ENCODE peak calls at places on chromosomes 5 and 9, in five cellular contexts. V, I, D, A and T are unnamed samples.

GRCh38 chr9:109022909-109023308 is 9.6 kb upstream of the CTNNAL1 start:
- DNase-seq in V (no peak), I (no peak), D (no peak), A (no peak), T (no peak)

GRCh38 chr5:18975624-18976023 is 1012.4 kb downstream of the CDH18 start:
- DNase-seq in I (no peak), D (no peak), V (no peak), A (no peak), T (no peak)

GRCh38 chr5:4643960-4644359 is 496.2 kb upstream of the ADAMTS16 start:
- DNase-seq in D (no peak), I (no peak), V (no peak), A (no peak), T (no peak)

GRCh38 chr5:76942581-76942980 is 10.3 kb upstream of the CRHBP start:
- DNase-seq in D (peak), A (no peak), V (no peak), I (no peak), T (no peak)

GRCh38 chr9:125989524-125990180 is 242.5 kb downstream of the PBX3 start:
- DNase-seq in V (no peak), I (no peak), D (no peak), A (no peak), T (no peak)

GRCh38 chr5:124310453-124310852 is 436.0 kb downstream of the ZNF608 start:
- DNase-seq in D (no peak), A (no peak), I (no peak), V (no peak), T (no peak)

GRCh38 chr9:114263853-114264510 is 58.9 kb upstream of the ORM1 start:
- DNase-seq in D (no peak), I (no peak), V (no peak), A (no peak), T (no peak)

GRCh38 chr5:136985785-136986475 is 513.2 kb downstream of the SPOCK1 start:
- DNase-seq in A (no peak), D (no peak), I (no peak), V (no peak), T (no peak)

GRCh38 chr9:120696551-120697230 is 17.6 kb downstream of the MEGF9 start:
- DNase-seq in D (peak), A (no peak), I (no peak), V (no peak), T (no peak)

GRCh38 chr5:133996683-133997252 is 8.0 kb downstream of the VDAC1 start:
- DNase-seq in D (no peak), V (no peak), I (no peak), A (no peak), T (no peak)

GRCh38 chr5:73694089-73694488 is 68.1 kb downstream of the ARHGEF28 start:
- DNase-seq in D (no peak), V (no peak), A (peak), I (no peak), T (no peak)

GRCh38 chr5:89857790-89858189 is 551.8 kb downstream of the CETN3 start:
- DNase-seq in V (no peak), D (no peak), A (no peak), I (no peak), T (no peak)

GRCh38 chr5:37991267-37991902 is 151.5 kb upstream of the GDNF start:
- DNase-seq in I (no peak), A (no peak), V (no peak), D (no peak), T (no peak)

GRCh38 chr9:32525506-32525905 is 490 bp downstream of the RIGI start:
- DNase-seq in V (no peak), I (no peak), A (no peak), D (peak), T (no peak)

GRCh38 chr9:124454791-124455443 is 4.7 kb downstream of the ADGRD2 start:
- DNase-seq in V (peak), A (no peak), I (no peak), D (no peak), T (no peak)

GRCh38 chr5:117800261-117800660 is 1188.1 kb downstream of the DTWD2 start:
- DNase-seq in V (no peak), A (no peak), I (no peak), D (peak), T (no peak)

GRCh38 chr5:9105851-9106250 is 440.0 kb downstream of the SEMA5A start:
- DNase-seq in A (no peak), V (no peak), D (peak), I (no peak), T (no peak)

GRCh38 chr5:16411741-16412455 is 53.7 kb downstream of the ZNF622 start:
- DNase-seq in D (peak), A (no peak), I (no peak), V (no peak), T (no peak)

GRCh38 chr9:14203366-14204056 is 110.4 kb downstream of the NFIB start:
- DNase-seq in V (peak), A (no peak), I (no peak), D (no peak), T (no peak)

GRCh38 chr5:120093178-120093577 is 370.9 kb upstream of the PRR16 start:
- DNase-seq in D (no peak), V (no peak), I (no peak), A (no peak), T (no peak)

GRCh38 chr5:151630088-151630487 is 39.0 kb upstream of the FAT2 start:
- DNase-seq in V (no peak), I (no peak), A (no peak), D (peak), T (no peak)

GRCh38 chr5:119355636-119356383 is at the start of gene TNFAIP8:
- DNase-seq in I (peak), A (peak), V (peak), D (peak), T (no peak)

GRCh38 chr5:32462618-32463017 is 18.1 kb upstream of the ZFR start:
- DNase-seq in A (no peak), V (no peak), I (no peak), D (peak), T (no peak)

GRCh38 chr9:133839822-133840329 is 101.7 kb upstream of the SARDH start:
- DNase-seq in V (peak), I (no peak), D (peak), A (no peak), T (no peak)

GRCh38 chr5:160260881-160261815 is 31.8 kb downstream of the FABP6 start:
- DNase-seq in D (peak), I (no peak), V (peak), A (no peak), T (no peak)

GRCh38 chr5:142661143-142661542 is 24.7 kb downstream of the FGF1 start:
- DNase-seq in A (no peak), D (no peak), V (no peak), I (no peak), T (no peak)

GRCh38 chr5:180399391-180399790 is 46.3 kb upstream of the GFPT2 start:
- DNase-seq in D (no peak), A (no peak), I (no peak), V (no peak), T (no peak)

GRCh38 chr5:132397224-132397623 is 27.7 kb downstream of the SLC22A5 start:
- DNase-seq in A (no peak), V (no peak), D (no peak), I (no peak), T (no peak)

GRCh38 chr5:111480346-111480745 is 32.0 kb downstream of the STARD4 start:
- DNase-seq in D (no peak), A (no peak), V (no peak), I (no peak), T (no peak)

GRCh38 chr5:111472579-111472978 is 39.8 kb downstream of the STARD4 start:
- DNase-seq in I (no peak), A (no peak), V (no peak), D (no peak), T (no peak)

GRCh38 chr5:111478898-111479297 is 33.4 kb downstream of the STARD4 start:
- DNase-seq in D (no peak), V (no peak), I (no peak), A (no peak), T (no peak)

DNA sequence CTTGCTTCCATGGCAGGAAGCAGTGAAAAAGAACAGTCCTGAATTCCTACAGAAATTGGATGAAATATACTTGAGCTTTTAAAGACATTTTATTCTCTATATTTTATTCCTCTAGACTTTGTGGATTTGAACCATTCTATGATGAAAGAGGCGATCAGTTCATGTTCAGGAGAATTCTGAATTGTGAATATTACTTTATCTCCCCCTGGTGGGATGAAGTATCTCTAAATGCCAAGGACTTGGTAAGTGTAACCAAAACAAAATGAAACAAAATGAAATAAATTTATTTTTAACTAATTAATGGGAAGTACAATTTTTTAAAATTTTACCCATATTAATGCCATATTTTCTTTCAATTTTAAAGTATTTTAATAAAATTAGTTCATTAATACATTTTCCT is 34.1 kb downstream of the STARD4 start:
- DNase-seq in D (no peak), V (no peak), I (no peak), A (no peak), T (no peak)
- TF ChIP-seq CTCF in D (peak), V (no peak), I (no peak), A (no peak), T (peak)

GRCh38 chr9:92762781-92763708 is 1.6 kb downstream of the BICD2 start:
- DNase-seq in A (no peak), I (no peak), D (no peak), V (no peak), T (no peak)
- TF ChIP-seq CTCF in A (no peak), I (no peak), D (no peak), V (no peak), T (no peak)

GRCh38 chr5:173625686-173626500 is 9.4 kb upstream of the BOD1 start:
- DNase-seq in I (no peak), D (no peak), V (no peak), A (no peak), T (no peak)
- TF ChIP-seq CTCF in I (no peak), D (peak), V (no peak), A (no peak), T (no peak)

DNA sequence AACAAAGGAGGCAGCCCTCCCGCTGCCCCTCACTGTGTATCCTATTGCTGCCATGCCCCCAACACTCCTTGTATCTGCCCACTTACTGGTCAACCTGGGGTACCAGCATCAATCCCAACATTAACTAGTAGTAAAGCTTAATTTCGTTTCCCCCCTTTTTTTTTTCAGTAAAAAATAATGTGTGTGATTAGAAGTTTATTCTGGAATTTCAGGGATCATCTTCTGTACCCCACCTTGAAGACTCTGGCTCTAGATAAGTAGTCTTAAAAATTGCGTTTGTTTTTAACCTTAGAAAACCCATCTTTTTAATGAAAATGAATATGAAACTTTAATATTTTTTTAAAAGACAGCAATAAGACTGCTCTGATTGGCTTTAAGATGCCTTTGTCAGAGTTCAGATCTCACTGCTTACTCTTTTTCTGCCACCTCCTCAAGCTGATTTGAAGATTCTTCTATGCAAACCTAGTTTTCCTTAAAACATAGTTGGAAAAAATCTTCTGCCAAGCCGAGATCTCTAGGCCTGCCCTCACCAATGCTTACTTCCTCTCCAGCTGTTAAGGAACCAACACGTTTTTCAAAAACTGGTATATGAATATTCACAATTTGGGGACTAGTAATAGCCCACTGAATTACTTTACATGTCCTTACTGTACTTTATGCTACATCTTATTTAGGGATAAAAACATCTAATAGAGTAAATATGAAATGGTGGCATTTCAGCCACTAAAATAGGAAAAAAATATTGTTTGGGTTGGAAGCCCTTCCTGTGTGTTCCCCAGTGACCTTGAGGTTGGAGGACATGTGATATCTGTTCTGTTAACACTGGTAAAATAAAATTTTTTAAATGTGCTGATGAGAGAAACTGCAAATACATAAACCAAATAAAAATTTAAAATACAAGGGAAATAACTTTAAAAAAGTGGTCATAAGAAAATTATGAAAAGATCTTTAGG is 4.0 kb upstream of the RHOBTB3 start:
- DNase-seq in I (no peak), D (no peak), V (no peak), A (no peak), T (no peak)
- TF ChIP-seq CTCF in I (no peak), D (no peak), V (no peak), A (no peak), T (no peak)

DNA sequence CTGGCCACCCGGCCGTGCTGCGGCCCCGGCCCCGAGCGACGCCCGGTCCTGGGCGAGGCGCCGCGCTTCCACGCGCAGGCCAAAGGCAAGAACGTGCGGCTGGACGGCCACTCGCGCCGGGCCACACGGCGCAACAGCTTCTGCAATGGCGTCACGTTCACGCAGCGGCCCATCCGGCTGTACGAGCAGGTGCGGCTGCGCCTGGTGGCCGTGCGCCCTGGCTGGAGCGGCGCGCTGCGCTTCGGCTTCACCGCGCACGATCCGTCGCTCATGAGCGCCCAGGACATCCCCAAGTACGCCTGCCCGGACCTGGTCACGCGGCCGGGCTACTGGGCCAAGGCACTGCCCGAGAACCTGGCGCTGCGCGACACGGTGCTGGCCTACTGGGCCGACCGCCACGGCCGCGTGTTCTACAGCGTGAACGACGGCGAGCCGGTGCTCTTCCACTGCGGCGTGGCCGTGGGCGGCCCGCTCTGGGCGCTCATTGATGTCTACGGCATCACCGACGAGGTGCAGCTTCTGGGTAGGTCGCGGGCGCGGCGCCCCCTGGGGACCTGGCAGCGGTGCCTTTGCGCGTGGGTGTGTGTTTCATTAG is 28.8 kb downstream of the NEURL1B start:
- DNase-seq in A (no peak), I (no peak), V (no peak), D (no peak), T (no peak)
- TF ChIP-seq CTCF in A (no peak), I (no peak), V (no peak), D (no peak), T (no peak)